ENCODE peak calls at places on chromosomes 12 and 14, in five cellular contexts. V is frontal cortex; N is effector memory CD8-positive, alpha-beta T cell; P is tibial artery; Y is D341Med. O is an unnamed sample.

GRCh38 chr14:77204457-77204796 is 22.8 kb downstream of the TMEM63C start:
- DNase-seq in Y (no peak), N (no peak), V (no peak), P (no peak), O (peak)

GRCh38 chr12:21552983-21553673 is 27.0 kb downstream of the SPX start:
- DNase-seq in P (no peak), V (no peak), N (no peak), Y (no peak), O (no peak)

GRCh38 chr14:89641495-89642162 is 224.6 kb upstream of the FOXN3 start:
- DNase-seq in N (no peak), Y (no peak), P (no peak), V (no peak), O (no peak)

GRCh38 chr14:56219666-56220413 is 101.6 kb downstream of the PELI2 start:
- DNase-seq in N (no peak), V (no peak), P (no peak), Y (no peak), O (no peak)

GRCh38 chr14:31576949-31577348 is 15.7 kb downstream of the NUBPL start:
- DNase-seq in V (no peak), Y (no peak), N (no peak), P (no peak), O (no peak)

GRCh38 chr14:92565718-92566115 is 52.1 kb downstream of the RIN3 start:
- DNase-seq in V (no peak), Y (no peak), P (no peak), N (no peak), O (no peak)

GRCh38 chr12:4771960-4772566 is 51.9 kb downstream of the GALNT8 start:
- DNase-seq in N (no peak), P (no peak), V (no peak), Y (no peak), O (no peak)

GRCh38 chr14:96104469-96105057 is 65.4 kb downstream of the C14orf132 start:
- DNase-seq in Y (no peak), N (no peak), V (no peak), P (peak), O (no peak)

GRCh38 chr12:14833952-14834351 is 9.4 kb downstream of the ART4 start:
- DNase-seq in V (no peak), Y (no peak), P (no peak), N (no peak), O (no peak)

GRCh38 chr14:102390064-102390463 is 27.3 kb downstream of the TECPR2 start:
- DNase-seq in V (no peak), Y (no peak), N (no peak), P (no peak), O (no peak)

GRCh38 chr14:90140956-90141316 is 79.1 kb downstream of the KCNK13 start:
- DNase-seq in N (no peak), V (no peak), Y (no peak), P (no peak), O (no peak)